ENCODE peak calls at places on chromosomes 2 and 18, in eight cellular contexts. Y is iris pigment epithelial cell; K is AG08395; D is activated CD4-positive, CD25-positive, alpha-beta regulatory T cell; N is choroid plexus epithelial cell; F is B cell; C is adrenal gland; V is hepatic stellate cell. M is an unnamed sample.

GRCh38 chr2:142291964-142292363 is 161.1 kb upstream of the LRP1B start:
- DNase-seq in Y (peak; percentile 81), K (no peak), D (no peak), N (peak; percentile 45), F (no peak), C (no peak), V (no peak), M (no peak)

GRCh38 chr2:63668464-63668863 is 79.7 kb downstream of the MDH1 start:
- DNase-seq in Y (no peak), K (no peak), D (no peak), N (no peak), F (no peak), C (no peak), V (no peak), M (no peak)

GRCh38 chr18:8984131-8984670 is 118.3 kb upstream of the NDUFV2 start:
- DNase-seq in Y (no peak), K (no peak), D (no peak), N (no peak), F (no peak), C (no peak), V (no peak), M (no peak)

GRCh38 chr18:7158201-7158600 is 40.6 kb upstream of the LAMA1 start:
- DNase-seq in Y (peak; percentile 87), K (peak; percentile 58), D (no peak), N (peak; percentile 90), F (no peak), C (no peak), V (peak; percentile 75), M (no peak)

GRCh38 chr2:67272195-67272594 is 124.9 kb upstream of the ETAA1 start:
- DNase-seq in Y (peak; percentile 66), K (no peak), D (no peak), N (peak; percentile 24), F (no peak), C (no peak), V (no peak), M (no peak)

GRCh38 chr2:103960126-103960508 is 893.8 kb upstream of the POU3F3 start:
- DNase-seq in Y (no peak), K (no peak), D (no peak), N (no peak), F (no peak), C (no peak), V (no peak), M (no peak)

GRCh38 chr18:58221060-58221725 is 177.2 kb downstream of the NEDD4L start:
- DNase-seq in Y (peak; percentile 94), K (no peak), D (no peak), N (peak; percentile 91), F (no peak), C (peak; percentile 13), V (no peak), M (no peak)

GRCh38 chr2:20568501-20569463 is 82.1 kb downstream of the HS1BP3 start:
- DNase-seq in Y (peak; percentile 86), K (peak; percentile 59), D (no peak), N (peak; percentile 77), F (no peak), C (no peak), V (no peak), M (peak; percentile 20)

GRCh38 chr18:78659748-78660147 is 319.9 kb upstream of the SALL3 start:
- DNase-seq in Y (no peak), K (no peak), D (no peak), N (no peak), F (no peak), C (no peak), V (no peak), M (no peak)

GRCh38 chr2:236933351-236933750 is 152.3 kb upstream of the COPS8 start:
- DNase-seq in Y (no peak), K (no peak), D (no peak), N (no peak), F (no peak), C (no peak), V (no peak), M (no peak)

GRCh38 chr2:85019121-85019520 is 48.2 kb downstream of the KCMF1 start:
- DNase-seq in Y (no peak), K (no peak), D (no peak), N (no peak), F (no peak), C (no peak), V (no peak), M (no peak)

GRCh38 chr2:234841321-234842015 is 110.3 kb upstream of the SH3BP4 start:
- DNase-seq in Y (no peak), K (peak; percentile 7), D (no peak), N (no peak), F (no peak), C (no peak), V (no peak), M (no peak)

GRCh38 chr2:10165816-10166488 is 43.4 kb downstream of the RRM2 start:
- DNase-seq in Y (no peak), K (no peak), D (no peak), N (no peak), F (no peak), C (no peak), V (no peak), M (no peak)

GRCh38 chr2:122868626-122869275 is 1113.3 kb downstream of the TSN start:
- DNase-seq in Y (no peak), K (no peak), D (no peak), N (no peak), F (no peak), C (no peak), V (no peak), M (no peak)

GRCh38 chr2:204842731-204843490 is 297.6 kb downstream of the PARD3B start:
- DNase-seq in Y (peak; percentile 98), K (peak; percentile 90), D (no peak), N (peak; percentile 97), F (no peak), C (peak; percentile 17), V (peak; percentile 50), M (peak; percentile 85)

GRCh38 chr2:191322838-191323506 is 77.8 kb downstream of the MYO1B start:
- DNase-seq in Y (no peak), K (no peak), D (no peak), N (peak; percentile 43), F (no peak), C (no peak), V (no peak), M (no peak)

GRCh38 chr2:224410946-224411561 is 9.1 kb upstream of the FAM124B start:
- DNase-seq in Y (peak; percentile 32), K (peak; percentile 46), D (no peak), N (no peak), F (no peak), C (no peak), V (no peak), M (peak; percentile 28)

GRCh38 chr2:160309585-160309984 is 109.5 kb upstream of the ITGB6 start:
- DNase-seq in Y (peak; percentile 57), K (peak; percentile 29), D (no peak), N (peak; percentile 50), F (no peak), C (no peak), V (no peak), M (no peak)

GRCh38 chr2:213247566-213247965 is 36.7 kb upstream of the SPAG16 start:
- DNase-seq in Y (no peak), K (no peak), D (no peak), N (no peak), F (no peak), C (no peak), V (no peak), M (no peak)

GRCh38 chr2:217631091-217631490 is 371.7 kb downstream of the TNS1 start:
- DNase-seq in Y (no peak), K (no peak), D (no peak), N (no peak), F (no peak), C (no peak), V (no peak), M (no peak)

GRCh38 chr2:70161069-70161534 is 29.7 kb downstream of the C2orf42 start:
- DNase-seq in Y (no peak), K (no peak), D (no peak), N (peak; percentile 10), F (no peak), C (no peak), V (no peak), M (no peak)

GRCh38 chr2:235003096-235003775 is 51.4 kb downstream of the SH3BP4 start:
- DNase-seq in Y (no peak), K (no peak), D (no peak), N (no peak), F (no peak), C (no peak), V (no peak), M (no peak)

GRCh38 chr2:43052204-43052943 is 174.0 kb downstream of the ZFP36L2 start:
- DNase-seq in Y (no peak), K (no peak), D (no peak), N (no peak), F (no peak), C (no peak), V (no peak), M (no peak)

GRCh38 chr18:54278615-54279014 is 9.3 kb downstream of the POLI start:
- DNase-seq in Y (peak; percentile 24), K (no peak), D (no peak), N (peak; percentile 20), F (no peak), C (no peak), V (no peak), M (no peak)

GRCh38 chr18:27762054-27762453 is 414.9 kb downstream of the CDH2 start:
- DNase-seq in Y (peak; percentile 23), K (no peak), D (no peak), N (peak; percentile 24), F (no peak), C (no peak), V (no peak), M (no peak)

GRCh38 chr18:30967701-30968100 is 74.8 kb downstream of the DSC3 start:
- DNase-seq in Y (no peak), K (no peak), D (no peak), N (no peak), F (no peak), C (no peak), V (no peak), M (no peak)

GRCh38 chr18:48852292-48852691 is 98.5 kb downstream of the SMAD7 start:
- DNase-seq in Y (no peak), K (no peak), D (no peak), N (no peak), F (no peak), C (no peak), V (no peak), M (no peak)

GRCh38 chr2:36670881-36671595 is 25.5 kb upstream of the VIT start:
- DNase-seq in Y (peak; percentile 71), K (peak; percentile 32), D (no peak), N (peak; percentile 65), F (no peak), C (no peak), V (no peak), M (no peak)

GRCh38 chr2:65539633-65540032 is 107.2 kb upstream of the SPRED2 start:
- DNase-seq in Y (no peak), K (no peak), D (no peak), N (no peak), F (no peak), C (no peak), V (no peak), M (no peak)

GRCh38 chr2:104766683-104767082 is 87.2 kb upstream of the POU3F3 start:
- DNase-seq in Y (peak; percentile 41), K (no peak), D (no peak), N (peak; percentile 45), F (no peak), C (no peak), V (no peak), M (no peak)

GRCh38 chr2:235030936-235031335 is 79.1 kb downstream of the SH3BP4 start:
- DNase-seq in Y (no peak), K (no peak), D (no peak), N (no peak), F (no peak), C (no peak), V (no peak), M (no peak)

GRCh38 chr2:101679037-101679726 is 18.3 kb upstream of the MAP4K4 start:
- DNase-seq in Y (peak; percentile 88), K (peak; percentile 54), D (no peak), N (peak; percentile 89), F (no peak), C (no peak), V (no peak), M (peak; percentile 74)